ENCODE peak calls at places on chromosomes 1 and 21, in six cellular contexts. Z, O, A, M, N and E are unnamed samples.

GRCh38 chr1:168397806-168398205 is 117.1 kb downstream of the TBX19 start:
- DNase-seq in Z (no peak), A (no peak), N (no peak), M (no peak), O (no peak), E (no peak)

GRCh38 chr1:232477728-232478127 is 152.2 kb downstream of the SIPA1L2 start:
- DNase-seq in O (no peak), Z (no peak), A (peak), M (peak), N (no peak), E (no peak)

GRCh38 chr1:89125571-89126233 is at the start of gene GBP2:
- DNase-seq in O (no peak), Z (no peak), M (peak), N (peak), A (no peak), E (peak)

GRCh38 chr1:194731025-194731424 is 1544.6 kb upstream of the B3GALT2 start:
- DNase-seq in O (no peak), N (no peak), Z (no peak), A (no peak), M (no peak), E (no peak)

GRCh38 chr1:163872067-163872466 is 550.3 kb downstream of the NUF2 start:
- DNase-seq in N (no peak), A (no peak), M (no peak), O (no peak), Z (no peak), E (no peak)

GRCh38 chr1:108600504-108600903 is 40.6 kb downstream of the EEIG2 start:
- DNase-seq in O (no peak), Z (no peak), M (no peak), N (no peak), A (no peak), E (no peak)

GRCh38 chr1:234956821-234957329 is 171.8 kb downstream of the TOMM20 start:
- DNase-seq in M (no peak), N (peak), O (no peak), A (no peak), Z (no peak), E (no peak)

GRCh38 chr1:235942979-235943575 is 76.4 kb upstream of the LYST start:
- DNase-seq in O (no peak), N (no peak), A (no peak), Z (no peak), M (no peak), E (no peak)

GRCh38 chr1:235613617-235614016 is 36.0 kb downstream of the GNG4 start:
- DNase-seq in A (no peak), N (no peak), O (no peak), M (no peak), Z (no peak), E (no peak)

DNA sequence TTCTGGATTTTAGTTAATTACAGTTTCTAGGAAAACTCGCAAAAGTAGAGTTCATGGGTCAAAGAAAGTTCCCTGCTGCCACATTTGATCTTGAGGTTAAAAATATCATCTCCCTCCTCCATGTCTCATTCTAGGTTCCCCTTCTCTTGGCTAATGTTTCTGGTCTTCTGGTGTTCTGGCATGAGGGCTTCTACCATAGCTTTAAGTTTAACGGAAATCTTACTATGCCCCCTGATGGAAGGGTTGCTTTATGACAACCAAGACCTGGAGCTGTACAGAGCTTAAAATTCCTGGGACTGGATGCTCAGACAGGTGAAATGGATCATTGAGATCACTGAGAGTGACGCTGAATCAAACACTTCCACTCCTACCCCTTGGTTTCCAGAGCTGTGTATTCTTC is 1881.7 kb downstream of the MRPL39 start:
- DNase-seq in Z (no peak), A (no peak), N (no peak), M (no peak), O (no peak), E (no peak)
- TF ChIP-seq CTCF in Z (no peak), A (no peak), N (no peak), M (no peak), O (no peak), E (no peak)

GRCh38 chr1:226390681-226391080 is 17.2 kb downstream of the PARP1 start:
- DNase-seq in Z (no peak), N (no peak), M (no peak), A (no peak), O (no peak), E (no peak)
- TF ChIP-seq CTCF in Z (no peak), N (no peak), M (no peak), A (no peak), O (no peak), E (no peak)

DNA sequence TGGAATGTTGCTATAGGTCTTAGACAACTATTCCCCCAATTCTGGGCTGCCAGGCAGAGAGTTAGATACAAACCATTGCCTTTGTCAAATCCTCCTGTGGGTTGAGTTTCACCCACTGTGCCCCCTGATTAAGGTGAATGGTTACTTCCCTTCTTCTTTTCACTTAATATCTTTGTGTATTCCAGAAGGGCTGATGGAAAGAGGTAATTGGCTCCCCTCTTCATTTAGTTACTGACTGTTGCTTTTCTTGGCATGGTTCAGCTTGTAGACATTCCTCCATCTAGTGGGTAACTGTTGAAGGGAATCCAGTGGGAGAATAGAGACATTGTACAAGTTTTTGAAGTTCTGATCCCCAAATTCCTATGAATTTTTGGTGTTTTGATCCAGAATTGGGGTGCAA is 43.8 kb upstream of the MACF1 start:
- DNase-seq in M (no peak), O (no peak), A (no peak), N (no peak), Z (no peak), E (no peak)
- TF ChIP-seq CTCF in M (no peak), O (no peak), A (no peak), N (no peak), Z (no peak), E (no peak)

DNA sequence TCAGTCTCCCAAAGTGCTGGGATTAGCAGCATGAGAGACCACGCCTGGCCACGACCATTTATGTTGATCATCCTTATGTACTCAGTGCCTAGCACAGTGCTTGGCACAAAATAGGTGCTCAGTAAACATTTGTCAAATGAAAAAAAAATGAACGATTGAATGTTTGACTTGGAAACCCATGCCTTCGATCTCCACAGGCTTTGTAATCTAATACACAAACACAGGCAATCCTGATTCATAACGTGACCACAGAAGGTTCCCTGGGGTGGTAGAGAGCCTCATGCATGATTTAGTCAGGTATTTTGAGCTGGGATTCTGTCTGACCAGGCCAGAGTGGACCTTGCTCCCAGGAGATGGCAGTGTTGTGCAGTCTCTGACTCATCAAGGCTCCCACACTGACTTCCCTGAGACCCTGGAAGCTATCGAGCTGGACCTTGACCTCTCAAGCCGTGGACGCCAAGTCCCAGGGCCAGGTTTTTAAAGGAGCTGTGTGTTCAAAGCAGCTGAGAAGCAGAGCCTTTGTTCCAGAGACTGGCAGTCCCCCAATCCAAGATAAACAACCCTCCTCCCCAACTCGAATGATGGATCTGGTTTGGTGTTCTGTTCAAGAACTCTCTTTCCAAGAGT is 81.1 kb downstream of the PGM1 start:
- DNase-seq in A (peak), O (no peak), N (peak), Z (peak), M (peak), E (peak)
- TF ChIP-seq CTCF in A (peak), O (peak), N (no peak), Z (peak), M (peak), E (peak)

GRCh38 chr1:27656157-27656893 is 15.7 kb downstream of the IFI6 start:
- DNase-seq in O (no peak), Z (no peak), N (no peak), A (peak), M (no peak), E (no peak)
- TF ChIP-seq CTCF in O (peak), Z (no peak), N (no peak), A (no peak), M (no peak), E (peak)

GRCh38 chr1:86247553-86248279 is 91.1 kb upstream of the COL24A1 start:
- DNase-seq in A (peak), M (no peak), O (no peak), N (no peak), Z (no peak), E (no peak)

GRCh38 chr1:86245566-86246190 is 89.1 kb upstream of the COL24A1 start:
- DNase-seq in N (no peak), Z (no peak), O (no peak), A (no peak), M (no peak), E (no peak)
- TF ChIP-seq CTCF in N (no peak), Z (no peak), O (no peak), A (no peak), M (no peak), E (no peak)